ENCODE peak calls at places on chromosome 20, in six cellular contexts. V is tibial nerve, Z is lower leg skin, U is ELR, T is amniotic stem cell, J is activated gamma-delta T cell treated with Interleukin-2 at 50 U/mL for 16 hours. G is an unnamed sample.

GRCh38 chr20:51284871-51285270 is 257.6 kb downstream of the NFATC2 start:
- DNase-seq in V (no peak), Z (no peak), U (no peak), T (no peak), J (no peak), G (no peak)

GRCh38 chr20:57025261-57025660 is 241.2 kb downstream of the BMP7 start:
- DNase-seq in V (no peak), Z (no peak), U (no peak), T (no peak), J (no peak), G (no peak)

GRCh38 chr20:25315418-25316210 is 67.7 kb downstream of the PYGB start:
- DNase-seq in V (no peak), Z (peak; percentile 68), U (peak; percentile 65), T (no peak), J (no peak), G (no peak)

GRCh38 chr20:61728326-61728725 is 337.4 kb downstream of the TAF4 start:
- DNase-seq in V (no peak), Z (no peak), U (no peak), T (no peak), J (no peak), G (no peak)

GRCh38 chr20:20353574-20353973 is 14.3 kb upstream of the INSM1 start:
- DNase-seq in V (no peak), Z (no peak), U (no peak), T (no peak), J (no peak), G (no peak)

GRCh38 chr20:38673261-38673660 is 51.0 kb upstream of the SLC32A1 start:
- DNase-seq in V (no peak), Z (no peak), U (no peak), T (no peak), J (no peak), G (no peak)

GRCh38 chr20:45405566-45406259 is 2.4 kb upstream of the DBNDD2 start:
- DNase-seq in V (no peak), Z (peak; percentile 89), U (peak; percentile 67), T (no peak), J (no peak), G (no peak)

GRCh38 chr20:329851-330232 is 4.5 kb downstream of the SOX12 start:
- DNase-seq in V (no peak), Z (no peak), U (no peak), T (no peak), J (no peak), G (no peak)

GRCh38 chr20:48673485-48673884 is 154.3 kb downstream of the PREX1 start:
- DNase-seq in V (no peak), Z (no peak), U (no peak), T (no peak), J (no peak), G (no peak)

GRCh38 chr20:40999841-41000240 is 28.8 kb upstream of the TOP1 start:
- DNase-seq in V (no peak), Z (no peak), U (no peak), T (no peak), J (no peak), G (no peak)